ENCODE peak calls at places on chromosomes 3 and 15, in four cellular contexts. E, K, M and P are unnamed samples.

GRCh38 chr15:31111091-31111647 is 9.6 kb upstream of the TRPM1 start:
- DNase-seq in E (no peak), K (no peak), M (peak; percentile 47), P (peak; percentile 81)

GRCh38 chr3:171984883-171985282 is 54.5 kb upstream of the FNDC3B start:
- DNase-seq in E (no peak), K (no peak), M (peak; percentile 47), P (no peak)

GRCh38 chr3:10763817-10764313 is 52.2 kb upstream of the SLC6A11 start:
- DNase-seq in E (no peak), K (no peak), M (no peak), P (no peak)

GRCh38 chr3:157311633-157312365 is 124.9 kb upstream of the PTX3 start:
- DNase-seq in E (no peak), K (no peak), M (peak; percentile 98), P (peak; percentile 95)

GRCh38 chr15:95113041-95113440 is 881.7 kb downstream of the MCTP2 start:
- DNase-seq in E (no peak), K (no peak), M (peak; percentile 12), P (peak; percentile 13)

GRCh38 chr3:33629219-33629618 is 88.8 kb downstream of the CLASP2 start:
- DNase-seq in E (no peak), K (peak; percentile 9), M (no peak), P (peak; percentile 10)

GRCh38 chr15:48761393-48762158 is 49.3 kb downstream of the CEP152 start:
- DNase-seq in E (no peak), K (no peak), M (no peak), P (no peak)

GRCh38 chr3:24184528-24185176 is 239.6 kb downstream of the NR1D2 start:
- DNase-seq in E (no peak), K (no peak), M (no peak), P (no peak)

GRCh38 chr3:169241575-169241927 is 422.0 kb downstream of the MECOM start:
- DNase-seq in E (no peak), K (no peak), M (peak; percentile 66), P (peak; percentile 59)

GRCh38 chr3:140378571-140379340 is 299.1 kb upstream of the TRIM42 start:
- DNase-seq in E (no peak), K (no peak), M (no peak), P (no peak)

GRCh38 chr3:68878322-68878721 is 54.0 kb downstream of the TAFA4 start:
- DNase-seq in E (no peak), K (peak; percentile 65), M (peak; percentile 8), P (peak; percentile 25)

GRCh38 chr15:31598620-31599019 is 272.0 kb downstream of the KLF13 start:
- DNase-seq in E (peak; percentile 46), K (peak; percentile 77), M (no peak), P (no peak)

GRCh38 chr3:178325330-178325729 is 210.9 kb upstream of the KCNMB2 start:
- DNase-seq in E (peak; percentile 44), K (peak; percentile 69), M (peak; percentile 75), P (peak; percentile 68)

GRCh38 chr3:130609580-130609979 is 92.6 kb downstream of the COL6A6 start:
- DNase-seq in E (no peak), K (no peak), M (no peak), P (no peak)

GRCh38 chr3:70261283-70261682 is 51.2 kb downstream of the MDFIC2 start:
- DNase-seq in E (no peak), K (no peak), M (no peak), P (no peak)